ENCODE peak calls at places on chromosomes 12 and 14, in four cellular contexts. One of them, this sample, is unnamed.

GRCh38 chr12:49673446-49674317 is 33.5 kb downstream of the FMNL3 start:
- DNase-seq in ELR: peak; percentile 84
- DNase-seq in HS-5: peak; percentile 53
- DNase-seq in stimulated activated CD8-positive, alpha-beta memory T cell treated with anti-CD3 and anti-CD28 coated beads, Interleukin-12 subunit alpha, Interleukin-12 subunit beta, amount 100 ng/mL, for 1 hour: no peak
- DNase-seq in this sample: peak; percentile 88

GRCh38 chr14:104105071-104105821 is 19.7 kb downstream of the ASPG start:
- DNase-seq in ELR: no peak
- DNase-seq in stimulated activated CD8-positive, alpha-beta memory T cell treated with anti-CD3 and anti-CD28 coated beads, Interleukin-12 subunit alpha, Interleukin-12 subunit beta, amount 100 ng/mL, for 1 hour: no peak
- DNase-seq in HS-5: no peak
- DNase-seq in this sample: no peak

GRCh38 chr12:109583733-109584132 is 10.1 kb downstream of the MVK start:
- DNase-seq in HS-5: no peak
- DNase-seq in stimulated activated CD8-positive, alpha-beta memory T cell treated with anti-CD3 and anti-CD28 coated beads, Interleukin-12 subunit alpha, Interleukin-12 subunit beta, amount 100 ng/mL, for 1 hour: no peak
- DNase-seq in ELR: no peak
- DNase-seq in this sample: no peak

GRCh38 chr14:58821421-58821820 is 183.7 kb downstream of the DACT1 start:
- DNase-seq in ELR: no peak
- DNase-seq in HS-5: no peak
- DNase-seq in stimulated activated CD8-positive, alpha-beta memory T cell treated with anti-CD3 and anti-CD28 coated beads, Interleukin-12 subunit alpha, Interleukin-12 subunit beta, amount 100 ng/mL, for 1 hour: no peak
- DNase-seq in this sample: no peak

GRCh38 chr14:59564356-59564755 is 12.3 kb downstream of the CCDC175 start:
- DNase-seq in HS-5: no peak
- DNase-seq in stimulated activated CD8-positive, alpha-beta memory T cell treated with anti-CD3 and anti-CD28 coated beads, Interleukin-12 subunit alpha, Interleukin-12 subunit beta, amount 100 ng/mL, for 1 hour: no peak
- DNase-seq in ELR: no peak
- DNase-seq in this sample: no peak

GRCh38 chr12:95582230-95583058 is 31.2 kb upstream of the USP44 start:
- DNase-seq in ELR: peak; percentile 68
- DNase-seq in HS-5: no peak
- DNase-seq in stimulated activated CD8-positive, alpha-beta memory T cell treated with anti-CD3 and anti-CD28 coated beads, Interleukin-12 subunit alpha, Interleukin-12 subunit beta, amount 100 ng/mL, for 1 hour: no peak
- DNase-seq in this sample: peak; percentile 58

GRCh38 chr14:100135784-100136183 is 23.7 kb downstream of the DEGS2 start:
- DNase-seq in HS-5: no peak
- DNase-seq in ELR: no peak
- DNase-seq in stimulated activated CD8-positive, alpha-beta memory T cell treated with anti-CD3 and anti-CD28 coated beads, Interleukin-12 subunit alpha, Interleukin-12 subunit beta, amount 100 ng/mL, for 1 hour: no peak
- DNase-seq in this sample: no peak

GRCh38 chr12:22313276-22313995 is 21.1 kb downstream of the ST8SIA1 start:
- DNase-seq in stimulated activated CD8-positive, alpha-beta memory T cell treated with anti-CD3 and anti-CD28 coated beads, Interleukin-12 subunit alpha, Interleukin-12 subunit beta, amount 100 ng/mL, for 1 hour: no peak
- DNase-seq in ELR: no peak
- DNase-seq in HS-5: no peak
- DNase-seq in this sample: no peak

GRCh38 chr12:131700271-131700670 is 10.6 kb upstream of the SFSWAP start:
- DNase-seq in HS-5: no peak
- DNase-seq in stimulated activated CD8-positive, alpha-beta memory T cell treated with anti-CD3 and anti-CD28 coated beads, Interleukin-12 subunit alpha, Interleukin-12 subunit beta, amount 100 ng/mL, for 1 hour: no peak
- DNase-seq in ELR: no peak
- DNase-seq in this sample: no peak

GRCh38 chr14:71362920-71363584 is 455.8 kb downstream of the PCNX1 start:
- DNase-seq in HS-5: no peak
- DNase-seq in stimulated activated CD8-positive, alpha-beta memory T cell treated with anti-CD3 and anti-CD28 coated beads, Interleukin-12 subunit alpha, Interleukin-12 subunit beta, amount 100 ng/mL, for 1 hour: no peak
- DNase-seq in ELR: peak; percentile 49
- DNase-seq in this sample: peak; percentile 48

GRCh38 chr12:51351913-51352532 is 5.5 kb upstream of the CELA1 start:
- DNase-seq in ELR: peak; percentile 65
- DNase-seq in HS-5: no peak
- DNase-seq in stimulated activated CD8-positive, alpha-beta memory T cell treated with anti-CD3 and anti-CD28 coated beads, Interleukin-12 subunit alpha, Interleukin-12 subunit beta, amount 100 ng/mL, for 1 hour: no peak
- DNase-seq in this sample: peak; percentile 61

GRCh38 chr12:118193477-118193876 is 57.6 kb downstream of the PEBP1 start:
- DNase-seq in HS-5: no peak
- DNase-seq in ELR: no peak
- DNase-seq in stimulated activated CD8-positive, alpha-beta memory T cell treated with anti-CD3 and anti-CD28 coated beads, Interleukin-12 subunit alpha, Interleukin-12 subunit beta, amount 100 ng/mL, for 1 hour: no peak
- DNase-seq in this sample: no peak

GRCh38 chr12:104669057-104669770 is 212.5 kb downstream of the CHST11 start:
- DNase-seq in ELR: no peak
- DNase-seq in HS-5: no peak
- DNase-seq in stimulated activated CD8-positive, alpha-beta memory T cell treated with anti-CD3 and anti-CD28 coated beads, Interleukin-12 subunit alpha, Interleukin-12 subunit beta, amount 100 ng/mL, for 1 hour: no peak
- DNase-seq in this sample: no peak

GRCh38 chr12:70849265-70849960 is 71.1 kb downstream of the PTPRR start:
- DNase-seq in HS-5: no peak
- DNase-seq in ELR: peak; percentile 24
- DNase-seq in stimulated activated CD8-positive, alpha-beta memory T cell treated with anti-CD3 and anti-CD28 coated beads, Interleukin-12 subunit alpha, Interleukin-12 subunit beta, amount 100 ng/mL, for 1 hour: no peak
- DNase-seq in this sample: peak; percentile 1

GRCh38 chr14:54173782-54174181 is 217.2 kb upstream of the BMP4 start:
- DNase-seq in stimulated activated CD8-positive, alpha-beta memory T cell treated with anti-CD3 and anti-CD28 coated beads, Interleukin-12 subunit alpha, Interleukin-12 subunit beta, amount 100 ng/mL, for 1 hour: no peak
- DNase-seq in ELR: peak; percentile 39
- DNase-seq in HS-5: no peak
- DNase-seq in this sample: peak; percentile 66

GRCh38 chr12:84976133-84976532 is 59.9 kb downstream of the TSPAN19 start:
- DNase-seq in stimulated activated CD8-positive, alpha-beta memory T cell treated with anti-CD3 and anti-CD28 coated beads, Interleukin-12 subunit alpha, Interleukin-12 subunit beta, amount 100 ng/mL, for 1 hour: no peak
- DNase-seq in ELR: no peak
- DNase-seq in HS-5: no peak
- DNase-seq in this sample: no peak

GRCh38 chr12:6839482-6840201 is 1.1 kb upstream of the GNB3 start:
- DNase-seq in ELR: no peak
- DNase-seq in stimulated activated CD8-positive, alpha-beta memory T cell treated with anti-CD3 and anti-CD28 coated beads, Interleukin-12 subunit alpha, Interleukin-12 subunit beta, amount 100 ng/mL, for 1 hour: no peak
- DNase-seq in HS-5: no peak
- DNase-seq in this sample: no peak

GRCh38 chr14:99795046-99795445 is 1.8 kb downstream of the EML1 start:
- DNase-seq in ELR: no peak
- DNase-seq in stimulated activated CD8-positive, alpha-beta memory T cell treated with anti-CD3 and anti-CD28 coated beads, Interleukin-12 subunit alpha, Interleukin-12 subunit beta, amount 100 ng/mL, for 1 hour: no peak
- DNase-seq in HS-5: no peak
- DNase-seq in this sample: no peak

GRCh38 chr12:106136263-106136662 is 2.5 kb downstream of the NUAK1 start:
- DNase-seq in ELR: peak; percentile 89
- DNase-seq in HS-5: peak; percentile 76
- DNase-seq in stimulated activated CD8-positive, alpha-beta memory T cell treated with anti-CD3 and anti-CD28 coated beads, Interleukin-12 subunit alpha, Interleukin-12 subunit beta, amount 100 ng/mL, for 1 hour: peak; percentile 62
- DNase-seq in this sample: peak; percentile 91

GRCh38 chr12:57604454-57605307 is at the start of gene DTX3:
- DNase-seq in HS-5: no peak
- DNase-seq in ELR: peak; percentile 57
- DNase-seq in stimulated activated CD8-positive, alpha-beta memory T cell treated with anti-CD3 and anti-CD28 coated beads, Interleukin-12 subunit alpha, Interleukin-12 subunit beta, amount 100 ng/mL, for 1 hour: no peak
- DNase-seq in this sample: peak; percentile 32

GRCh38 chr12:91335724-91336123 is 153.1 kb upstream of the DCN start:
- DNase-seq in ELR: no peak
- DNase-seq in stimulated activated CD8-positive, alpha-beta memory T cell treated with anti-CD3 and anti-CD28 coated beads, Interleukin-12 subunit alpha, Interleukin-12 subunit beta, amount 100 ng/mL, for 1 hour: no peak
- DNase-seq in HS-5: no peak
- DNase-seq in this sample: peak; percentile 29

GRCh38 chr14:64768401-64769095 is 64.3 kb downstream of the PLEKHG3 start:
- DNase-seq in ELR: no peak
- DNase-seq in HS-5: no peak
- DNase-seq in stimulated activated CD8-positive, alpha-beta memory T cell treated with anti-CD3 and anti-CD28 coated beads, Interleukin-12 subunit alpha, Interleukin-12 subunit beta, amount 100 ng/mL, for 1 hour: no peak
- DNase-seq in this sample: no peak

GRCh38 chr12:56020437-56021189 is at the start of gene IKZF4:
- DNase-seq in stimulated activated CD8-positive, alpha-beta memory T cell treated with anti-CD3 and anti-CD28 coated beads, Interleukin-12 subunit alpha, Interleukin-12 subunit beta, amount 100 ng/mL, for 1 hour: no peak
- DNase-seq in HS-5: no peak
- DNase-seq in ELR: no peak
- DNase-seq in this sample: no peak

GRCh38 chr14:61300209-61300608 is 19.1 kb upstream of the TMEM30B start:
- DNase-seq in stimulated activated CD8-positive, alpha-beta memory T cell treated with anti-CD3 and anti-CD28 coated beads, Interleukin-12 subunit alpha, Interleukin-12 subunit beta, amount 100 ng/mL, for 1 hour: no peak
- DNase-seq in HS-5: no peak
- DNase-seq in ELR: no peak
- DNase-seq in this sample: no peak

GRCh38 chr12:86985298-86985697 is 729.1 kb upstream of the MGAT4C start:
- DNase-seq in ELR: no peak
- DNase-seq in HS-5: no peak
- DNase-seq in stimulated activated CD8-positive, alpha-beta memory T cell treated with anti-CD3 and anti-CD28 coated beads, Interleukin-12 subunit alpha, Interleukin-12 subunit beta, amount 100 ng/mL, for 1 hour: no peak
- DNase-seq in this sample: no peak

GRCh38 chr14:100406505-100407131 is 83.5 kb downstream of the SLC25A47 start:
- DNase-seq in ELR: peak; percentile 63
- DNase-seq in HS-5: peak; percentile 20
- DNase-seq in stimulated activated CD8-positive, alpha-beta memory T cell treated with anti-CD3 and anti-CD28 coated beads, Interleukin-12 subunit alpha, Interleukin-12 subunit beta, amount 100 ng/mL, for 1 hour: no peak
- DNase-seq in this sample: peak; percentile 40

GRCh38 chr12:19575307-19576243 is 136.3 kb downstream of the AEBP2 start:
- DNase-seq in HS-5: peak; percentile 73
- DNase-seq in stimulated activated CD8-positive, alpha-beta memory T cell treated with anti-CD3 and anti-CD28 coated beads, Interleukin-12 subunit alpha, Interleukin-12 subunit beta, amount 100 ng/mL, for 1 hour: no peak
- DNase-seq in ELR: peak; percentile 80
- DNase-seq in this sample: peak; percentile 89

GRCh38 chr12:132511516-132512196 is 21.7 kb downstream of the FBRSL1 start:
- DNase-seq in HS-5: no peak
- DNase-seq in ELR: no peak
- DNase-seq in stimulated activated CD8-positive, alpha-beta memory T cell treated with anti-CD3 and anti-CD28 coated beads, Interleukin-12 subunit alpha, Interleukin-12 subunit beta, amount 100 ng/mL, for 1 hour: no peak
- DNase-seq in this sample: no peak

GRCh38 chr12:15863984-15864383 is 18.2 kb upstream of the STRAP start:
- DNase-seq in ELR: no peak
- DNase-seq in HS-5: no peak
- DNase-seq in stimulated activated CD8-positive, alpha-beta memory T cell treated with anti-CD3 and anti-CD28 coated beads, Interleukin-12 subunit alpha, Interleukin-12 subunit beta, amount 100 ng/mL, for 1 hour: no peak
- DNase-seq in this sample: no peak

GRCh38 chr14:105450864-105451720 is 23.5 kb upstream of the CRIP2 start:
- DNase-seq in HS-5: no peak
- DNase-seq in ELR: no peak
- DNase-seq in stimulated activated CD8-positive, alpha-beta memory T cell treated with anti-CD3 and anti-CD28 coated beads, Interleukin-12 subunit alpha, Interleukin-12 subunit beta, amount 100 ng/mL, for 1 hour: no peak
- DNase-seq in this sample: no peak

GRCh38 chr14:68948686-68949085 is 30.4 kb downstream of the ACTN1 start:
- DNase-seq in ELR: no peak
- DNase-seq in HS-5: no peak
- DNase-seq in stimulated activated CD8-positive, alpha-beta memory T cell treated with anti-CD3 and anti-CD28 coated beads, Interleukin-12 subunit alpha, Interleukin-12 subunit beta, amount 100 ng/mL, for 1 hour: no peak
- DNase-seq in this sample: no peak

GRCh38 chr12:5898874-5899273 is 46.2 kb downstream of the ANO2 start:
- DNase-seq in ELR: peak; percentile 6
- DNase-seq in HS-5: no peak
- DNase-seq in stimulated activated CD8-positive, alpha-beta memory T cell treated with anti-CD3 and anti-CD28 coated beads, Interleukin-12 subunit alpha, Interleukin-12 subunit beta, amount 100 ng/mL, for 1 hour: no peak
- DNase-seq in this sample: no peak

GRCh38 chr12:105317453-105317852 is 13.0 kb upstream of the C12orf75 start:
- DNase-seq in HS-5: no peak
- DNase-seq in stimulated activated CD8-positive, alpha-beta memory T cell treated with anti-CD3 and anti-CD28 coated beads, Interleukin-12 subunit alpha, Interleukin-12 subunit beta, amount 100 ng/mL, for 1 hour: no peak
- DNase-seq in ELR: peak; percentile 86
- DNase-seq in this sample: peak; percentile 87

GRCh38 chr12:2891240-2892053 is 756 bp downstream of the TULP3 start:
- DNase-seq in HS-5: peak; percentile 45
- DNase-seq in ELR: peak; percentile 79
- DNase-seq in stimulated activated CD8-positive, alpha-beta memory T cell treated with anti-CD3 and anti-CD28 coated beads, Interleukin-12 subunit alpha, Interleukin-12 subunit beta, amount 100 ng/mL, for 1 hour: peak; percentile 10
- DNase-seq in this sample: peak; percentile 77

GRCh38 chr12:96061864-96062453 is 26.6 kb upstream of the LTA4H start:
- DNase-seq in stimulated activated CD8-positive, alpha-beta memory T cell treated with anti-CD3 and anti-CD28 coated beads, Interleukin-12 subunit alpha, Interleukin-12 subunit beta, amount 100 ng/mL, for 1 hour: peak; percentile 63
- DNase-seq in HS-5: peak; percentile 61
- DNase-seq in ELR: peak; percentile 88
- DNase-seq in this sample: peak; percentile 80

GRCh38 chr14:30564235-30564867 is 5.4 kb downstream of the G2E3 start:
- DNase-seq in HS-5: no peak
- DNase-seq in ELR: no peak
- DNase-seq in stimulated activated CD8-positive, alpha-beta memory T cell treated with anti-CD3 and anti-CD28 coated beads, Interleukin-12 subunit alpha, Interleukin-12 subunit beta, amount 100 ng/mL, for 1 hour: no peak
- DNase-seq in this sample: no peak

GRCh38 chr14:54356172-54356571 is 40.6 kb upstream of the CDKN3 start:
- DNase-seq in stimulated activated CD8-positive, alpha-beta memory T cell treated with anti-CD3 and anti-CD28 coated beads, Interleukin-12 subunit alpha, Interleukin-12 subunit beta, amount 100 ng/mL, for 1 hour: no peak
- DNase-seq in HS-5: no peak
- DNase-seq in ELR: peak; percentile 74
- DNase-seq in this sample: peak; percentile 90

GRCh38 chr14:38207830-38208815 is at the start of gene SSTR1:
- DNase-seq in stimulated activated CD8-positive, alpha-beta memory T cell treated with anti-CD3 and anti-CD28 coated beads, Interleukin-12 subunit alpha, Interleukin-12 subunit beta, amount 100 ng/mL, for 1 hour: no peak
- DNase-seq in HS-5: no peak
- DNase-seq in ELR: peak; percentile 59
- DNase-seq in this sample: peak; percentile 61

This sample was measured in EL.